ENCODE peak calls at places on chromosomes 16 and 17, in eight cellular contexts. One of them, this sample, is unnamed.
A peak's percentile ranks its signal among the peaks of the same experiment; 100 is the strongest.

GRCh38 chr17:33895491-33895890 is 359.6 kb upstream of the CCL2 start:
- DNase-seq in GM12878: no peak
- DNase-seq in A549: no peak
- DNase-seq in K562: no peak
- DNase-seq in HepG2: no peak
- DNase-seq in endothelial cell of umbilical vein: no peak
- DNase-seq in HCT116: no peak
- DNase-seq in H1: no peak
- DNase-seq in this sample: no peak

GRCh38 chr16:55668337-55669281 is 12.8 kb downstream of the SLC6A2 start:
- DNase-seq in endothelial cell of umbilical vein: peak; percentile 74
- DNase-seq in H1: no peak
- DNase-seq in HCT116: no peak
- DNase-seq in A549: no peak
- DNase-seq in HepG2: peak; percentile 33
- DNase-seq in K562: no peak
- DNase-seq in GM12878: no peak
- DNase-seq in this sample: no peak

GRCh38 chr17:74552037-74552436 is 6.1 kb upstream of the CD300C start:
- DNase-seq in K562: no peak
- DNase-seq in endothelial cell of umbilical vein: no peak
- DNase-seq in H1: no peak
- DNase-seq in GM12878: no peak
- DNase-seq in A549: no peak
- DNase-seq in HCT116: no peak
- DNase-seq in HepG2: no peak
- DNase-seq in this sample: no peak

GRCh38 chr17:34637548-34638525 is 58.5 kb downstream of the TMEM132E start:
- DNase-seq in HepG2: peak; percentile 45
- DNase-seq in GM12878: no peak
- DNase-seq in endothelial cell of umbilical vein: peak; percentile 68
- DNase-seq in A549: peak; percentile 71
- DNase-seq in K562: peak; percentile 86
- DNase-seq in HCT116: peak; percentile 40
- DNase-seq in H1: peak; percentile 89
- DNase-seq in this sample: peak; percentile 84

GRCh38 chr17:9266769-9267168 is 245.5 kb downstream of the NTN1 start:
- DNase-seq in H1: no peak
- DNase-seq in endothelial cell of umbilical vein: no peak
- DNase-seq in HCT116: no peak
- DNase-seq in GM12878: no peak
- DNase-seq in K562: no peak
- DNase-seq in HepG2: no peak
- DNase-seq in A549: no peak
- DNase-seq in this sample: no peak

GRCh38 chr17:68197091-68197996 is 50.5 kb upstream of the AMZ2 start:
- DNase-seq in endothelial cell of umbilical vein: no peak
- DNase-seq in GM12878: no peak
- DNase-seq in HepG2: no peak
- DNase-seq in A549: peak; percentile 47
- DNase-seq in HCT116: no peak
- DNase-seq in H1: peak; percentile 75
- DNase-seq in K562: peak; percentile 41
- DNase-seq in this sample: no peak

GRCh38 chr17:20009052-20009301 is 182 bp upstream of the SPECC1 start:
- DNase-seq in K562: no peak
- DNase-seq in GM12878: no peak
- DNase-seq in A549: peak; percentile 76
- DNase-seq in HepG2: no peak
- DNase-seq in H1: no peak
- DNase-seq in HCT116: no peak
- DNase-seq in endothelial cell of umbilical vein: no peak
- DNase-seq in this sample: no peak

GRCh38 chr17:61416540-61417363 is 17.1 kb downstream of the TBX2 start:
- DNase-seq in GM12878: no peak
- DNase-seq in HepG2: peak; percentile 91
- DNase-seq in endothelial cell of umbilical vein: peak; percentile 80
- DNase-seq in A549: peak; percentile 93
- DNase-seq in HCT116: peak; percentile 89
- DNase-seq in H1: peak; percentile 95
- DNase-seq in K562: peak; percentile 93
- DNase-seq in this sample: peak; percentile 74

GRCh38 chr16:4182581-4183257 is 59.2 kb downstream of the SRL start:
- DNase-seq in HepG2: no peak
- DNase-seq in endothelial cell of umbilical vein: no peak
- DNase-seq in HCT116: no peak
- DNase-seq in K562: no peak
- DNase-seq in GM12878: no peak
- DNase-seq in H1: no peak
- DNase-seq in A549: no peak
- DNase-seq in this sample: peak; percentile 90

GRCh38 chr16:11896776-11897175 is 19.0 kb downstream of the GSPT1 start:
- DNase-seq in HCT116: no peak
- DNase-seq in endothelial cell of umbilical vein: peak; percentile 70
- DNase-seq in K562: no peak
- DNase-seq in HepG2: no peak
- DNase-seq in H1: no peak
- DNase-seq in GM12878: no peak
- DNase-seq in A549: no peak
- DNase-seq in this sample: no peak

GRCh38 chr16:69494993-69495392 is 70.6 kb downstream of the CYB5B start:
- DNase-seq in A549: no peak
- DNase-seq in HepG2: peak; percentile 39
- DNase-seq in H1: peak; percentile 83
- DNase-seq in endothelial cell of umbilical vein: peak; percentile 42
- DNase-seq in K562: peak; percentile 65
- DNase-seq in HCT116: peak; percentile 44
- DNase-seq in GM12878: no peak
- DNase-seq in this sample: peak; percentile 73

GRCh38 chr17:61410100-61410551 is 10.5 kb downstream of the TBX2 start:
- DNase-seq in H1: no peak
- DNase-seq in HCT116: no peak
- DNase-seq in GM12878: no peak
- DNase-seq in HepG2: no peak
- DNase-seq in K562: no peak
- DNase-seq in endothelial cell of umbilical vein: no peak
- DNase-seq in A549: no peak
- DNase-seq in this sample: no peak

GRCh38 chr16:84310642-84311041 is 16.0 kb downstream of the WFDC1 start:
- DNase-seq in K562: no peak
- DNase-seq in GM12878: no peak
- DNase-seq in HCT116: no peak
- DNase-seq in A549: no peak
- DNase-seq in H1: no peak
- DNase-seq in HepG2: no peak
- DNase-seq in endothelial cell of umbilical vein: no peak
- DNase-seq in this sample: no peak

GRCh38 chr17:78825696-78826095 is 14.9 kb downstream of the USP36 start:
- DNase-seq in GM12878: no peak
- DNase-seq in endothelial cell of umbilical vein: no peak
- DNase-seq in A549: no peak
- DNase-seq in H1: no peak
- DNase-seq in HepG2: no peak
- DNase-seq in K562: no peak
- DNase-seq in HCT116: no peak
- DNase-seq in this sample: no peak

GRCh38 chr17:14803781-14804180 is 461.3 kb downstream of the PMP22 start:
- DNase-seq in H1: no peak
- DNase-seq in A549: no peak
- DNase-seq in HepG2: no peak
- DNase-seq in HCT116: no peak
- DNase-seq in GM12878: no peak
- DNase-seq in K562: no peak
- DNase-seq in endothelial cell of umbilical vein: no peak
- DNase-seq in this sample: no peak

GRCh38 chr17:77188084-77189066 is 47.6 kb downstream of the SEC14L1 start:
- DNase-seq in HepG2: peak; percentile 38
- DNase-seq in GM12878: no peak
- DNase-seq in A549: no peak
- DNase-seq in endothelial cell of umbilical vein: peak; percentile 65
- DNase-seq in K562: no peak
- DNase-seq in H1: no peak
- DNase-seq in HCT116: no peak
- DNase-seq in this sample: no peak
- H3K4me3 ChIP-seq in HepG2: no peak overlapping the region
- H3K4me3 ChIP-seq in GM12878: peak overlapping the region; percentile 53
- H3K4me3 ChIP-seq in A549: no peak overlapping the region
- H3K4me3 ChIP-seq in endothelial cell of umbilical vein: no peak overlapping the region
- H3K4me3 ChIP-seq in K562: no peak overlapping the region
- H3K4me3 ChIP-seq in H1: no peak overlapping the region
- H3K4me3 ChIP-seq in HCT116: no peak overlapping the region
- H3K4me3 ChIP-seq in this sample: no peak overlapping the region

GRCh38 chr17:82329683-82330321 is 3.8 kb downstream of the SECTM1 start:
- DNase-seq in K562: no peak
- DNase-seq in GM12878: no peak
- DNase-seq in endothelial cell of umbilical vein: no peak
- DNase-seq in HepG2: no peak
- DNase-seq in H1: no peak
- DNase-seq in A549: no peak
- DNase-seq in HCT116: no peak
- DNase-seq in this sample: no peak

GRCh38 chr17:82327757-82328140 is 5.8 kb downstream of the SECTM1 start:
- DNase-seq in K562: no peak
- DNase-seq in HepG2: no peak
- DNase-seq in A549: no peak
- DNase-seq in H1: no peak
- DNase-seq in HCT116: no peak
- DNase-seq in GM12878: no peak
- DNase-seq in endothelial cell of umbilical vein: no peak
- DNase-seq in this sample: no peak

GRCh38 chr17:82327289-82327688 is 6.3 kb downstream of the SECTM1 start:
- DNase-seq in K562: no peak
- DNase-seq in HCT116: no peak
- DNase-seq in H1: no peak
- DNase-seq in HepG2: no peak
- DNase-seq in GM12878: no peak
- DNase-seq in A549: no peak
- DNase-seq in endothelial cell of umbilical vein: no peak
- DNase-seq in this sample: peak; percentile 51

GRCh38 chr17:82328994-82329507 is 4.5 kb downstream of the SECTM1 start:
- DNase-seq in HepG2: no peak
- DNase-seq in HCT116: no peak
- DNase-seq in GM12878: no peak
- DNase-seq in K562: no peak
- DNase-seq in endothelial cell of umbilical vein: no peak
- DNase-seq in A549: no peak
- DNase-seq in H1: no peak
- DNase-seq in this sample: no peak

DNA sequence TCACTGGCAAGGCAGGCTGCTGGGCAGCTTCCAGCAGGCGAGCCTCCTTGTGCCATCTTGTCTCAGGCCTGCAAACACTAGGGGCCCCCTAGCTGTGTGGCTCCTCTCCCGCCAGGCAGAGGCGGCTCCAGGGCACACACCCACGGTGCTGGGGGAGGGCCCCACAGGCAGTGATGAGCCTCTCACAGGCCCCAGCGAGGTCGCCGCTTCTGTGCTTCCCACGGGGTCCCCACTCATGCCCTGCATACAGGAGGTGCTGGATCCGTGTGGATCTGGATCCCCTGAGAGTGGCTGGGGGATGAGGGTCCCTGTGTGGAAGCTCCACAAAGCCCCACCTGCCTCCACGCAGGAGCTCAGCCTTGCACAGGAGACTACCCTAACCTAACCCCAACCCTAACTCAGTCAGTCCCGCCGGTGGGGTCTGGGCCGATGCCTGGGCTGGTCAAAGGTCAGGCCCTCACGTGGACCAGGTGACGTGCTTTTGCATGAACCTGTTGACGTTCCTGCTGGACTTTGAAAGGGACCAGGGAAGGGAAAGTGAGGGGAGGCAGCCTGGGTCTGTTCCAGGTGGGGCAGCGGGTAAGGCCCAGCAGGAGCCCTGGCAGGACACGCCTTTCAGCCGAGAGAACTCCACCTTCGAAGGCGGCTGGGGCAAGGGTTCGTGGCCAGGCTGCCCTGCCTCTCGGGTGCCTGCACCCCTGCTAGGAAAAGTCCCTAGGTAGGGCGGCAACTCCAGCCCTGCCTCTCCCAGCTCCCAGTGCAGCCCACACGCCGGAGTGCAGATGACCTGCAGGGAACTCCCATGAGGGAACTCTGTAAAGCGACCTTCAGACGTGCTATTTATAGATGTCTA is 5.2 kb downstream of the SECTM1 start:
- DNase-seq in HCT116: no peak
- DNase-seq in endothelial cell of umbilical vein: no peak
- DNase-seq in H1: no peak
- DNase-seq in A549: no peak
- DNase-seq in GM12878: no peak
- DNase-seq in HepG2: peak; percentile 87
- DNase-seq in K562: no peak
- DNase-seq in this sample: no peak
- TF ChIP-seq POLR2A in HCT116: no peak
- TF ChIP-seq POLR2A in endothelial cell of umbilical vein: no peak
- TF ChIP-seq POLR2A in H1: no peak
- TF ChIP-seq POLR2A in A549: no peak
- TF ChIP-seq POLR2A in GM12878: no peak
- TF ChIP-seq POLR2A in HepG2: peak; percentile 78
- TF ChIP-seq POLR2A in K562: no peak
- TF ChIP-seq POLR2A in this sample: no peak

GRCh38 chr16:582614-583331 is 7.1 kb upstream of the RAB40C start:
- DNase-seq in A549: no peak
- DNase-seq in HepG2: no peak
- DNase-seq in HCT116: no peak
- DNase-seq in H1: peak; percentile 51
- DNase-seq in K562: no peak
- DNase-seq in endothelial cell of umbilical vein: no peak
- DNase-seq in GM12878: no peak
- DNase-seq in this sample: no peak
- TF ChIP-seq MAX in A549: no peak
- TF ChIP-seq MAX in HepG2: no peak
- TF ChIP-seq MAX in HCT116: no peak
- TF ChIP-seq MAX in H1: no peak
- TF ChIP-seq MAX in K562: peak; percentile 9
- TF ChIP-seq MAX in endothelial cell of umbilical vein: no peak
- TF ChIP-seq MAX in GM12878: no peak
- TF ChIP-seq MAX in this sample: no peak

GRCh38 chr16:23334950-23335349 is 32.8 kb downstream of the SCNN1B start:
- DNase-seq in HepG2: no peak
- DNase-seq in K562: no peak
- DNase-seq in A549: no peak
- DNase-seq in GM12878: no peak
- DNase-seq in HCT116: no peak
- DNase-seq in endothelial cell of umbilical vein: no peak
- DNase-seq in H1: no peak
- DNase-seq in this sample: no peak

GRCh38 chr16:23333962-23334361 is 31.9 kb downstream of the SCNN1B start:
- DNase-seq in H1: no peak
- DNase-seq in K562: no peak
- DNase-seq in endothelial cell of umbilical vein: no peak
- DNase-seq in HCT116: no peak
- DNase-seq in A549: no peak
- DNase-seq in HepG2: no peak
- DNase-seq in GM12878: no peak
- DNase-seq in this sample: no peak

GRCh38 chr16:23333034-23333579 is 31.0 kb downstream of the SCNN1B start:
- DNase-seq in A549: no peak
- DNase-seq in HCT116: no peak
- DNase-seq in HepG2: no peak
- DNase-seq in K562: no peak
- DNase-seq in H1: no peak
- DNase-seq in endothelial cell of umbilical vein: no peak
- DNase-seq in GM12878: no peak
- DNase-seq in this sample: no peak

GRCh38 chr16:23337836-23338550 is 35.9 kb downstream of the SCNN1B start:
- DNase-seq in HCT116: no peak
- DNase-seq in endothelial cell of umbilical vein: no peak
- DNase-seq in HepG2: no peak
- DNase-seq in H1: no peak
- DNase-seq in A549: no peak
- DNase-seq in GM12878: no peak
- DNase-seq in K562: no peak
- DNase-seq in this sample: no peak

GRCh38 chr16:23334421-23334853 is 32.3 kb downstream of the SCNN1B start:
- DNase-seq in HCT116: no peak
- DNase-seq in H1: no peak
- DNase-seq in GM12878: peak; percentile 93
- DNase-seq in HepG2: no peak
- DNase-seq in endothelial cell of umbilical vein: no peak
- DNase-seq in K562: no peak
- DNase-seq in A549: no peak
- DNase-seq in this sample: no peak
- H3K4me3 ChIP-seq in HCT116: no peak overlapping the region
- H3K4me3 ChIP-seq in H1: no peak overlapping the region
- H3K4me3 ChIP-seq in GM12878: peak overlapping the region; percentile 5
- H3K4me3 ChIP-seq in HepG2: no peak overlapping the region
- H3K4me3 ChIP-seq in endothelial cell of umbilical vein: no peak overlapping the region
- H3K4me3 ChIP-seq in K562: no peak overlapping the region
- H3K4me3 ChIP-seq in A549: no peak overlapping the region
- H3K4me3 ChIP-seq in this sample: no peak overlapping the region

This sample was measured in NB4.